ENCODE peak calls at places on chromosomes 4 and X, in seven cellular contexts. Q is dermis blood vessel endothelial cell; I is naive thymus-derived CD4-positive, alpha-beta T cell; M is activated T-cell treated with anti-CD3 and anti-CD28 coated beads, Interleukin-2, amount 50 U/mL, for 4 hours; D is HFF-Myc; V is stromal cell of bone marrow; Y is MCF 10A. B is an unnamed sample.
A peak's percentile ranks its signal among the peaks of the same experiment; 100 is the strongest.

GRCh38 chrX:109714340-109714958 is 18.6 kb downstream of the ACSL4 start:
- DNase-seq in Q (peak; percentile 62), I (no peak), M (no peak), D (no peak), V (no peak), Y (peak; percentile 61), B (no peak)

GRCh38 chr4:88138561-88138960 is 19.9 kb downstream of the ABCG2 start:
- DNase-seq in Q (peak; percentile 60), I (no peak), M (no peak), D (peak; percentile 29), V (peak; percentile 43), Y (peak; percentile 22), B (peak; percentile 14)

GRCh38 chr4:2837904-2838496 is 5.6 kb upstream of the ADD1 start:
- DNase-seq in Q (peak; percentile 80), I (peak; percentile 74), M (peak; percentile 61), D (no peak), V (peak; percentile 40), Y (no peak), B (peak; percentile 83)

GRCh38 chr4:85084371-85085170 is 118.1 kb upstream of the WDFY3 start:
- DNase-seq in Q (peak; percentile 87), I (no peak), M (no peak), D (peak; percentile 25), V (peak; percentile 64), Y (peak; percentile 80), B (peak; percentile 75)

GRCh38 chr4:2830632-2831610 is 12.7 kb upstream of the ADD1 start:
- DNase-seq in Q (no peak), I (no peak), M (peak; percentile 3), D (no peak), V (no peak), Y (no peak), B (no peak)

GRCh38 chr4:27702710-27703431 is 842.2 kb downstream of the STIM2 start:
- DNase-seq in Q (no peak), I (no peak), M (no peak), D (no peak), V (no peak), Y (peak; percentile 59), B (no peak)

GRCh38 chr4:39357002-39357401 is 9.2 kb downstream of the RFC1 start:
- DNase-seq in Q (no peak), I (no peak), M (no peak), D (no peak), V (no peak), Y (no peak), B (no peak)

GRCh38 chr4:39933689-39934590 is 43.8 kb downstream of the PDS5A start:
- DNase-seq in Q (peak; percentile 23), I (no peak), M (no peak), D (no peak), V (peak; percentile 7), Y (no peak), B (peak; percentile 12)

GRCh38 chr4:166019441-166019840 is 146.4 kb downstream of the TLL1 start:
- DNase-seq in Q (no peak), I (no peak), M (no peak), D (no peak), V (no peak), Y (no peak), B (no peak)

GRCh38 chr4:188400456-188400855 is 261.2 kb downstream of the TRIML1 start:
- DNase-seq in Q (no peak), I (no peak), M (no peak), D (no peak), V (peak; percentile 66), Y (no peak), B (no peak)

GRCh38 chr4:86004030-86004429 is 355.8 kb downstream of the MAPK10 start:
- DNase-seq in Q (no peak), I (no peak), M (no peak), D (no peak), V (no peak), Y (no peak), B (no peak)

B was measured in dermis microvascular lymphatic vessel endothelial cell.